ENCODE peak calls at places on chromosomes 4 and X, in eight cellular contexts. L, S, I, R, X, H, G and J are unnamed samples.

GRCh38 chrX:45750639-45751038 is 550.0 kb upstream of the DIPK2B start:
- DNase-seq in X (no peak), G (no peak), S (no peak), L (no peak), R (no peak), H (no peak), I (no peak), J (no peak)

GRCh38 chrX:24508375-24508774 is 43.3 kb downstream of the PDK3 start:
- DNase-seq in R (no peak), G (no peak), L (no peak), H (no peak), X (no peak), I (no peak), S (no peak), J (no peak)

GRCh38 chrX:103556941-103557340 is 28.4 kb upstream of the TCEAL4 start:
- DNase-seq in L (no peak), G (no peak), S (no peak), R (no peak), H (no peak), X (no peak), I (no peak), J (no peak)

GRCh38 chr4:137370206-137370633 is 162.1 kb downstream of the PCDH18 start:
- DNase-seq in X (no peak), L (no peak), R (no peak), G (no peak), H (no peak), S (peak), I (no peak), J (peak)

GRCh38 chr4:127604949-127605709 is 27.6 kb upstream of the INTU start:
- DNase-seq in S (peak), L (no peak), H (no peak), R (no peak), G (no peak), I (no peak), X (no peak), J (peak)

GRCh38 chr4:30837131-30837539 is 117.0 kb downstream of the PCDH7 start:
- DNase-seq in H (no peak), R (no peak), S (peak), G (no peak), L (no peak), X (no peak), I (no peak), J (peak)

GRCh38 chr4:8294036-8294435 is 24.5 kb downstream of the HTRA3 start:
- DNase-seq in R (peak), X (no peak), G (peak), L (peak), S (no peak), H (peak), I (no peak), J (no peak)

GRCh38 chr4:3385719-3386440 is 55.9 kb upstream of the HGFAC start:
- DNase-seq in S (no peak), I (no peak), X (no peak), H (no peak), L (no peak), R (peak), G (no peak), J (peak)

GRCh38 chrX:42615161-42615563 is 162.8 kb downstream of the PPP1R2C start:
- DNase-seq in I (no peak), H (no peak), X (no peak), R (no peak), G (no peak), L (no peak), S (peak), J (no peak)

GRCh38 chr4:177519481-177520270 is 77.4 kb upstream of the AGA start:
- DNase-seq in X (no peak), H (no peak), R (no peak), S (peak), L (no peak), G (no peak), I (no peak), J (no peak)

GRCh38 chr4:170769857-170770256 is 680.1 kb upstream of the AADAT start:
- DNase-seq in S (no peak), R (no peak), H (no peak), X (no peak), L (no peak), G (no peak), I (no peak), J (peak)

GRCh38 chr4:80069837-80070788 is 2.9 kb downstream of the ANTXR2 start:
- DNase-seq in H (no peak), G (no peak), X (no peak), S (peak), I (no peak), L (no peak), R (no peak), J (peak)

GRCh38 chrX:103688949-103689348 is 2.5 kb upstream of the MORF4L2 start:
- DNase-seq in L (no peak), R (no peak), S (peak), I (no peak), H (no peak), G (no peak), X (no peak), J (no peak)

GRCh38 chr4:164700471-164700870 is 53.5 kb upstream of the SMIM31 start:
- DNase-seq in X (no peak), L (no peak), I (no peak), S (no peak), G (no peak), H (no peak), R (no peak), J (no peak)

GRCh38 chr4:17957689-17958088 is 63.9 kb downstream of the LCORL start:
- DNase-seq in R (no peak), S (peak), X (no peak), H (no peak), L (no peak), I (no peak), G (no peak), J (no peak)

GRCh38 chr4:8182858-8183725 is 16.0 kb upstream of the SH3TC1 start:
- DNase-seq in X (peak), G (peak), L (peak), H (no peak), I (peak), R (peak), S (peak), J (peak)

GRCh38 chr4:26039950-26040349 is 125.9 kb downstream of the SMIM20 start:
- DNase-seq in G (no peak), S (no peak), X (no peak), R (no peak), H (peak), L (peak), I (no peak), J (no peak)

GRCh38 chr4:40648742-40649281 is 19.1 kb upstream of the RBM47 start:
- DNase-seq in G (no peak), R (no peak), S (no peak), X (no peak), L (no peak), I (no peak), H (no peak), J (no peak)

GRCh38 chr4:114598191-114599121 is at the start of gene UGT8:
- DNase-seq in L (no peak), H (no peak), G (peak), S (peak), X (peak), R (peak), I (no peak), J (peak)

GRCh38 chrX:119410027-119410819 is 11.1 kb downstream of the SLC25A43 start:
- DNase-seq in G (peak), R (peak), I (peak), X (no peak), L (peak), S (peak), H (peak), J (peak)

GRCh38 chr4:24476209-24476781 is 108.1 kb downstream of the DHX15 start:
- DNase-seq in R (no peak), I (no peak), S (peak), H (no peak), L (no peak), X (no peak), G (no peak), J (peak)

GRCh38 chr4:162403956-162404355 is 240.2 kb upstream of the FSTL5 start:
- DNase-seq in S (no peak), R (no peak), I (no peak), L (no peak), H (no peak), X (no peak), G (no peak), J (no peak)

GRCh38 chr4:5812506-5813229 is 80.2 kb downstream of the CRMP1 start:
- DNase-seq in R (no peak), X (no peak), G (no peak), S (peak), L (no peak), I (peak), H (peak), J (peak)

DNA sequence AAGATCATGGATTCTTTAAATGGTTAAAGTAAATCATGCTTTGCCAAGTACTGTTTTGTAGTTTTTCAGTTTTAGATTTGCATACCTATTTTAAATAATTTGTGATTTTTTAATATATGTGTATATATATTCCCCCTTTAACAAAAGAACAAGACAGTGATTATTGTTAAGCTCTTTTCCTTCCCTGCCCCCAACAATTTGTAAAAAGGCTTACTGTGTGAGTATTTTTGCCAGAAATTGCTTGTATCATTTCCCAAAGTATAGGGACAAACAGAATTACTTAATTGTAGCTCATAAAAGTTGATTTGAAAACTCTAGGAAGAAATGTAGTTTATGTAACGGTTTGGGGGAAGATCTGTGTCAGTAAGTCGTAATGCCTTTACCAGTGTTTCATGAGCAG is 19.0 kb downstream of the CPEB2 start:
- DNase-seq in H (no peak), G (no peak), L (no peak), R (no peak), X (no peak), I (no peak), S (no peak), J (no peak)
- H3K27ac ChIP-seq in H (peak), G (no peak), L (no peak), R (no peak), X (no peak), I (peak), S (peak), J (no peak)

DNA sequence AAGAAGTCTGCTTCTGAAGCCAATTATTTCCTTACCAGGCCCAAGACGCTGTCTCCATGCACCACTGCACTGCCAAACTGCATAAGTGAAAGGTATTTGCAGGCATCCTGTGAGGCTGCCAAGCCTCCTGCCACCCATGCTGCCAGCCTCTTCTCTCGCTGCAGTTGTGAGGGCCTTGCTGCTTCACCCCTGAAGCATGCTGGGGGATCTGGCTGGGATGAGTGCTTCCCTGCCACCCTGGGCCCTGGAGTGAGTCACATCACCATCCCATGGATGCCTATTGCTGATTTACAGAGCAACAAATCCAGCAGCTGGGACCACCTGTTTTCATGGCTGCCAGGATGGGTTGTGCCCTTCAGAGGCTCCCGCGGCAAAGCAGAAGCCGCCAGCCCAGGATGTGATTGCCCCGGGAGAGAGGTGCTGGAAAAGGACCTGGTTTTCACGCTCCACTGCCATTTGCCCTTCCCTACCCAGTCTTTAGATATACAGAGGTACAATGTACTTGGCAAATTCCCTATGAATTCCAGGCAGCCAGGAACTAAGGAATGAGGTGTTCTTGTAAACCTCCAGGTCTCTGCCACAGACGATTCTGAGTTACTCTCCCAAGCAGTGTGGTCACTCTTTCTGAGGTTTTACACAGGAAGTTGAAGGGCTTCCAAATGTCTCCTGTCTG is 41.5 kb upstream of the PTCHD1 start:
- DNase-seq in H (peak), I (no peak), R (no peak), L (no peak), S (no peak), G (no peak), X (no peak), J (no peak)
- H3K27ac ChIP-seq in H (peak), I (no peak), R (no peak), L (no peak), S (no peak), G (no peak), X (no peak), J (no peak)

GRCh38 chrX:154023276-154024000 is 3.7 kb upstream of the IRAK1 start:
- DNase-seq in S (no peak), L (no peak), I (no peak), H (no peak), X (no peak), G (no peak), R (no peak), J (no peak)
- H3K27ac ChIP-seq in S (peak), L (no peak), I (peak), H (no peak), X (no peak), G (no peak), R (no peak), J (peak)

DNA sequence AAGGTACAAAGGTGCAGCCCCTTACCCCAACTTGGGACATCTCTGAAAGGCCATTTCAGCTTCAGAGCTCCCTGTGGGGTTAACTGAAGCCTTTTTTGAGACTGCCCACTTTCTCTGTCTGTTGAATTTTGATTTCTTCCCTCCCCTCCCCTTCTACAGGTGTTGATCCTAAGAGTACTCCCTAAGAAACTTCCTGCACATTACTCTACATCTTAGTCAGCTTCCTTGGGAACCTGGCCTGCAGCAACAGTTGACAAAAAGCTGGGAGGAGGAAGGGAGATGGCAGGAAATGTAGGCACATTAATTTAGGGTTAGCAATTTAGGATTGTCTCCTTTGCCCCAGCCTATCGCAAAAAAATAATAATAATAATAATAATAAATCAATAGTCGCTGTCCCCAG is 1.2 kb upstream of the IDS start:
- DNase-seq in I (no peak), L (no peak), X (no peak), H (no peak), S (no peak), R (no peak), G (no peak), J (no peak)
- H3K27ac ChIP-seq in I (no peak), L (no peak), X (no peak), H (no peak), S (no peak), R (no peak), G (no peak), J (no peak)

GRCh38 chr4:163697121-163697520 is 202.6 kb downstream of the TMA16 start:
- DNase-seq in L (no peak), H (no peak), R (no peak), S (no peak), X (no peak), I (no peak), G (no peak), J (peak)
- H3K27ac ChIP-seq in L (no peak), H (no peak), R (no peak), S (no peak), X (no peak), I (no peak), G (no peak), J (no peak)

DNA sequence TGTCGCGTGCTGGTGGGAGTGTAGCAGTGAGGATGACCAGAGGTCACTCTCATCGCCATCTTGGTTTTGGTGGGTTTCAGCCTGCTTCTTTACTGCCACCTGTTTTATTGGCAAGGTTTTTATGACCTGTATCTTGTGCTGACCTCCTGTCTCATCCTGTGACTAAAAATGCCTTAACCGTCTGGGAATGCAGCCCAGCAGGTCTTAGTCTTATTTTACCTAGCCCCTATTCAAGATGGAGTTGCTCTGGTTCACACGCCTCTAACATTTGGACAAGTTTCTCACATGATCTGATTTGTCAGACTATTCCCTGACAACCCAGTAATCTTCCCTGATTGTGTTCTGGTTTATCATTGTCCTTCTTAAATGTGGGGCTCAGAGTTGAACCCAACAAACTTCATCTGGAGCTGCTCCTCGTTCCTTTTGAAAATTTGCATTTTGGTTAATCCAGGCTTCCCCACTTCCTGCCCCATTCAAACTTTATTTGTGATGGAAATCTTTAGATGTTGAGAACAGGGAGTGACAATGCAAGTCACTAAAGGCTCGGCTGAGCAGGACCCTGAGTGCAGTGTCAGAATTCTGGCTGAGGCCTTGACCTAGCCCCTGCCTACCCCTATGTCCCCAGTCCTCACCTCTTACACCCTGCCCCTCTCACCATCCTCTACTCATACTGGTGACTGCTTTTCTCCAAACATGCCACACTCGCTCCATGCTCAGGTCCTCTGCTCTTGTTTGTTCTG is 226.8 kb downstream of the STIM2 start:
- DNase-seq in X (no peak), G (no peak), L (no peak), S (no peak), R (no peak), I (no peak), H (no peak), J (no peak)
- H3K27ac ChIP-seq in X (no peak), G (no peak), L (no peak), S (no peak), R (no peak), I (no peak), H (no peak), J (no peak)

GRCh38 chrX:150544835-150545790 is 23.3 kb upstream of the MTM1 start:
- DNase-seq in X (no peak), S (peak), R (no peak), I (no peak), H (no peak), L (no peak), G (no peak), J (no peak)
- H3K27ac ChIP-seq in X (no peak), S (no peak), R (no peak), I (peak), H (peak), L (no peak), G (no peak), J (no peak)

GRCh38 chrX:48530736-48531135 is 8.8 kb upstream of the TBC1D25 start:
- DNase-seq in R (no peak), H (no peak), I (no peak), L (no peak), X (no peak), G (no peak), S (no peak), J (no peak)
- H3K27ac ChIP-seq in R (no peak), H (no peak), I (peak), L (peak), X (peak), G (no peak), S (no peak), J (peak)

DNA sequence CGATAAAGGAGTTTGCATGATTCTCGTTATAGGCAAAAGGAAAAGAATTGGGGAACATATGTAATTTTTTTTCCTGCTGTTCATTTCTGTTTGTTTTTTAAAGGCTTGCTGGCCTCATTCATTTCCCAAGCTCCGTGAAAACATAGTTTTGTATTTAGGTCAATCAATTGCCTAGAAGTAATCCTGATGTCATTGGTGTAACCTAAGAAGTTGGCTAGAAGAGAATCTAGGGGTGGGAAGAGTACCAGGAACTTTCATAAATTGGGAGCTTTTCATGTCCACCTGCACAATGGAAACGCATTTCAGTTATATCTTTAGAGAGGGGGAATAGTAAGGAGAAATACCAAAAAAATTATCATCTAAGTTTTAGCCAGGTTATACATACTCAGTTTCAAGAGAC is 3.8 kb downstream of the RAPGEF2 start:
- DNase-seq in G (no peak), L (no peak), R (no peak), I (no peak), S (no peak), X (no peak), H (no peak), J (no peak)
- H3K27ac ChIP-seq in G (peak), L (no peak), R (no peak), I (peak), S (no peak), X (peak), H (no peak), J (no peak)

GRCh38 chrX:133527825-133528224 is 112.5 kb upstream of the GPC4 start:
- DNase-seq in X (no peak), G (no peak), L (no peak), R (no peak), I (no peak), S (no peak), H (no peak), J (no peak)
- H3K27ac ChIP-seq in X (no peak), G (no peak), L (no peak), R (no peak), I (no peak), S (no peak), H (no peak), J (no peak)